ENCODE peak calls at places on chromosomes 3 and 15, in eight cellular contexts. W is HCT116, Q is Panc1, S is HL-60, C is HepG2, O is GM12878, V is SK-N-SH, B is K562. N is an unnamed sample.

GRCh38 chr3:157128771-157129671 is 30.9 kb downstream of the CCNL1 start:
- DNase-seq in W (peak; percentile 22), Q (no peak), S (no peak), C (peak; percentile 40), O (no peak), V (no peak), B (peak; percentile 14), N (peak; percentile 40)

GRCh38 chr15:87267798-87268197 is 988.7 kb downstream of the NTRK3 start:
- DNase-seq in W (no peak), Q (no peak), S (no peak), C (no peak), O (no peak), V (no peak), B (no peak), N (no peak)

GRCh38 chr3:160205606-160206005 is 19.6 kb upstream of the C3orf80 start:
- DNase-seq in W (no peak), Q (no peak), S (no peak), C (no peak), O (no peak), V (no peak), B (no peak), N (no peak)

GRCh38 chr15:32105258-32106248 is 75.2 kb downstream of the CHRNA7 start:
- DNase-seq in W (no peak), Q (no peak), S (no peak), C (no peak), O (no peak), V (peak; percentile 47), B (no peak), N (no peak)

GRCh38 chr3:44420676-44421075 is 56.8 kb downstream of the ZNF445 start:
- DNase-seq in W (no peak), Q (no peak), S (no peak), C (no peak), O (no peak), V (no peak), B (no peak), N (no peak)

GRCh38 chr3:9697892-9698291 is 5.7 kb upstream of the CPNE9 start:
- DNase-seq in W (no peak), Q (no peak), S (no peak), C (no peak), O (no peak), V (no peak), B (no peak), N (no peak)

GRCh38 chr3:95134693-95135375 is 1072.0 kb downstream of the NSUN3 start:
- DNase-seq in W (no peak), Q (no peak), S (no peak), C (no peak), O (no peak), V (no peak), B (no peak), N (no peak)

GRCh38 chr15:33735637-33736247 is 232.6 kb upstream of the CHRM5 start:
- DNase-seq in W (peak; percentile 26), Q (peak; percentile 20), S (no peak), C (peak; percentile 13), O (no peak), V (peak; percentile 51), B (peak; percentile 32), N (peak; percentile 60)

GRCh38 chr3:16978234-16978920 is 93.6 kb downstream of the PLCL2 start:
- DNase-seq in W (no peak), Q (no peak), S (no peak), C (no peak), O (no peak), V (no peak), B (no peak), N (no peak)

GRCh38 chr15:65963911-65964482 is 94.7 kb downstream of the RAB11A start:
- DNase-seq in W (no peak), Q (no peak), S (no peak), C (no peak), O (no peak), V (peak; percentile 76), B (no peak), N (no peak)

GRCh38 chr3:25907081-25907480 is 117.2 kb downstream of the OXSM start:
- DNase-seq in W (no peak), Q (no peak), S (no peak), C (no peak), O (no peak), V (no peak), B (no peak), N (no peak)

GRCh38 chr3:189139631-189140030 is 32.1 kb upstream of the TPRG1 start:
- DNase-seq in W (no peak), Q (no peak), S (no peak), C (no peak), O (no peak), V (no peak), B (no peak), N (no peak)

GRCh38 chr3:57015912-57016311 is 44.6 kb upstream of the SPATA12 start:
- DNase-seq in W (no peak), Q (no peak), S (no peak), C (no peak), O (no peak), V (no peak), B (no peak), N (no peak)

GRCh38 chr15:90228960-90229359 is 4.8 kb downstream of the CIB1 start:
- DNase-seq in W (no peak), Q (no peak), S (no peak), C (no peak), O (no peak), V (no peak), B (no peak), N (no peak)
- TF ChIP-seq POLR2AphosphoS5 in W (peak; percentile 68), Q (peak; percentile 87), S (no peak), C (no peak), O (peak; percentile 26), V (no peak), B (no peak), N (no peak)

GRCh38 chr3:12194669-12195161 is 36.0 kb upstream of the TIMP4 start:
- DNase-seq in W (peak; percentile 86), Q (peak; percentile 82), S (no peak), C (peak; percentile 45), O (no peak), V (no peak), B (peak; percentile 59), N (peak; percentile 46)
- TF ChIP-seq REST in W (no peak), Q (no peak), S (no peak), C (no peak), O (no peak), V (no peak), B (no peak), N (no peak)

GRCh38 chr15:90829942-90830440 is 38.4 kb upstream of the FURIN start:
- DNase-seq in W (no peak), Q (no peak), S (peak; percentile 57), C (no peak), O (no peak), V (no peak), B (no peak), N (no peak)
- TF ChIP-seq POLR2AphosphoS5 in W (no peak), Q (no peak), S (peak; percentile 26), C (no peak), O (no peak), V (no peak), B (no peak), N (no peak)

GRCh38 chr3:170531557-170532335 is 54.1 kb downstream of the SLC7A14 start:
- DNase-seq in W (no peak), Q (no peak), S (no peak), C (no peak), O (no peak), V (no peak), B (no peak), N (no peak)
- TF ChIP-seq REST in W (no peak), Q (no peak), S (no peak), C (no peak), O (no peak), V (no peak), B (no peak), N (no peak)

DNA sequence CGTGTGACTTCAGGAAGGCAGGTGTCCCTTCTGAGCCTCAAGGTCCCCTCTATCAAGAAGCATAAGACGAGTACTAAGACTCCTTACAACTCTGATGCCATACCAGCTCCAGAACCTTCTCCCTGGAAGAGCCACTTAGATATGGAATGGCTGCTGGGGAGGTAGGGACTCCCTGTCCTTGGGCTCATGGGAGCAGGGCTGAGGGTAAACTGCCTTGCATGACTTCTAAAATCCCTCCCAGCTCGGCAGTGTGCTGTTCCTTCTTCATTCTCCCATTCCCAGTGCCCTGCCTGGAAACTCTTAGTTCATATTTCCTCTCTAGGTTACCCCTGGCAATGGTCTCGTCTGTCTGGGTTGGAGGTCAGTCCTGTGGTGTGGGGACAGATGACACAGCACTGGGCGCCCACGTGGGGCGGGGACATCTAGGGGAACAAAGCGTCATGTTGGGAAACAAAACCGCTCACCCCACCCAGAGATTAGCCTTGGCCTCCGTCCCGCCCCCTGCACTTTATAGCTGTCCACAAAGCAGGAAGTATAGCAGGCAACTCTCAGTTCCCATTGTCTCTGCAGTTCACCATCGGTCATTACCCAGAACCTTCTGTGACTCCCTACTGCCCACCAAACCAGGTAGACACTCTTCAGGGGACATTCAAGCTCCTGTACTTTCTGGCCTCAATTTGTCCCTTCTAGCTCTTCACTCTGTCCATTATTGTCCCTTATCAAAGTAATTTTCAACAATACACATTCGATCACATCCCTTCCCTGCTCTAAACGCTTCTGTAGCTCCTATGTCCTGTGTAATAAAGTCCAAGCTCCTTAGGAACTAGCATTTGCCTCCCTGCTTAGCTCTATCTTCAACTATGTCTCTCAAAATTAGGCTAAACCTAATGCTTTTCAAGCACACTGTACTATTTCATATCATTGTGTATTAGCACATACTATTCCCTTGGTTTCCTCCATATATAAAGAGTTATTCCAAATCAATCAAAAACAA is 73.8 kb downstream of the IQSEC1 start:
- DNase-seq in W (peak; percentile 74), Q (no peak), S (peak; percentile 97), C (peak; percentile 92), O (no peak), V (no peak), B (peak; percentile 97), N (no peak)
- TF ChIP-seq POLR2AphosphoS5 in W (peak; percentile 64), Q (no peak), S (no peak), C (no peak), O (no peak), V (no peak), B (peak; percentile 52), N (no peak)

GRCh38 chr3:22115581-22115980 is 364.6 kb upstream of the ZNF385D start:
- DNase-seq in W (no peak), Q (no peak), S (no peak), C (no peak), O (no peak), V (no peak), B (no peak), N (no peak)
- TF ChIP-seq REST in W (no peak), Q (no peak), S (no peak), C (no peak), O (no peak), V (no peak), B (no peak), N (no peak)

DNA sequence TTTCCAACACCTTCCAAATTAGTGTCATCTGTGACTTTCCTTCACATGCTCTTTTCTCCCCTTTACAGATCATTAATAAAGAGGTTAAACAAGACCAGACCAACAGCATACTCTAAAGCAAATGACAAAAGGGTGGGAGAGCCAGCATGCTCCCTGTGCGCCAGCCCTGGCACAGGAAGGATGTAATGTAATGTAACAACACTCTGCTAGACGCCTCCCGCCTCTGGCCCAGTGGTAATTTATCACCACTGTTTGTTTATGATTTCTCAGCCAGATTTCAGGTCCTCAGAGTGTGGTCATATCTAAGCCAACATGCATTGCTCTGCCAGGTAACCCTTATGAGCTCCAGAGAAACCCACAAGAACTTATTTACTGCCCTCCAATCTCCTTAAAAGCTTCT is 189.5 kb upstream of the WNT5A start:
- DNase-seq in W (no peak), Q (no peak), S (no peak), C (no peak), O (no peak), V (no peak), B (no peak), N (no peak)
- TF ChIP-seq POLR2AphosphoS5 in W (no peak), Q (no peak), S (no peak), C (no peak), O (no peak), V (no peak), B (no peak), N (no peak)

N was measured in GM23338.